ENCODE peak calls at places on chromosomes 2 and 18, in nine cellular contexts. O, G, L, H, W, Y, F, D and N are unnamed samples.

GRCh38 chr2:24970483-24971299 is 1.1 kb downstream of the DNAJC27 start:
- DNase-seq in O (no peak), G (no peak), L (no peak), H (no peak), W (peak), Y (no peak), F (no peak), D (no peak), N (no peak)

GRCh38 chr2:36413218-36413617 is 57.6 kb downstream of the CRIM1 start:
- DNase-seq in O (no peak), G (no peak), L (no peak), H (no peak), W (no peak), Y (no peak), F (no peak), D (no peak), N (no peak)

GRCh38 chr2:2012505-2012904 is 268.2 kb upstream of the PXDN start:
- DNase-seq in O (no peak), G (no peak), L (no peak), H (no peak), W (no peak), Y (no peak), F (no peak), D (no peak), N (no peak)

GRCh38 chr2:150876201-150877085 is 385.2 kb downstream of the RBM43 start:
- DNase-seq in O (no peak), G (no peak), L (no peak), H (no peak), W (no peak), Y (no peak), F (no peak), D (no peak), N (no peak)

GRCh38 chr18:51890762-51891161 is 449.2 kb upstream of the DCC start:
- DNase-seq in O (peak), G (no peak), L (no peak), H (no peak), W (no peak), Y (peak), F (no peak), D (no peak), N (peak)

GRCh38 chr2:227214622-227215041 is 50.2 kb downstream of the COL4A3 start:
- DNase-seq in O (no peak), G (no peak), L (no peak), H (no peak), W (no peak), Y (no peak), F (no peak), D (no peak), N (no peak)

GRCh38 chr18:39788395-39788794 is 2166.6 kb upstream of the PIK3C3 start:
- DNase-seq in O (no peak), G (no peak), L (no peak), H (no peak), W (no peak), Y (no peak), F (no peak), D (no peak), N (no peak)

GRCh38 chr2:232537079-232537478 is 2.4 kb upstream of the CHRNG start:
- DNase-seq in O (no peak), G (peak), L (no peak), H (no peak), W (peak), Y (no peak), F (peak), D (peak), N (no peak)

GRCh38 chr2:150526827-150527226 is 39.4 kb upstream of the RND3 start:
- DNase-seq in O (no peak), G (no peak), L (peak), H (no peak), W (no peak), Y (no peak), F (no peak), D (no peak), N (no peak)

GRCh38 chr2:98771771-98772521 is 41.0 kb upstream of the MGAT4A start:
- DNase-seq in O (no peak), G (no peak), L (no peak), H (peak), W (no peak), Y (no peak), F (no peak), D (peak), N (no peak)

GRCh38 chr2:58107803-58108710 is 61.5 kb downstream of the VRK2 start:
- DNase-seq in O (no peak), G (no peak), L (peak), H (no peak), W (no peak), Y (no peak), F (no peak), D (no peak), N (no peak)

GRCh38 chr18:13103366-13103765 is 112.2 kb downstream of the CEP192 start:
- DNase-seq in O (no peak), G (no peak), L (peak), H (no peak), W (no peak), Y (no peak), F (no peak), D (no peak), N (no peak)

GRCh38 chr2:144249035-144249637 is 270.8 kb downstream of the ZEB2 start:
- DNase-seq in O (no peak), G (no peak), L (no peak), H (no peak), W (no peak), Y (no peak), F (no peak), D (no peak), N (no peak)

GRCh38 chr18:27803957-27804356 is 373.0 kb downstream of the CDH2 start:
- DNase-seq in O (no peak), G (no peak), L (no peak), H (no peak), W (no peak), Y (no peak), F (no peak), D (no peak), N (no peak)

GRCh38 chr2:38184964-38185603 is 109.1 kb upstream of the CYP1B1 start:
- DNase-seq in O (no peak), G (no peak), L (no peak), H (no peak), W (no peak), Y (no peak), F (no peak), D (no peak), N (no peak)

GRCh38 chr2:239696559-239697207 is 295.9 kb upstream of the HDAC4 start:
- DNase-seq in O (no peak), G (no peak), L (no peak), H (peak), W (no peak), Y (no peak), F (peak), D (no peak), N (no peak)

GRCh38 chr2:117853873-117854272 is 39.4 kb downstream of the DDX18 start:
- DNase-seq in O (no peak), G (no peak), L (no peak), H (no peak), W (no peak), Y (no peak), F (no peak), D (no peak), N (no peak)

GRCh38 chr18:63161032-63161727 is 158.4 kb downstream of the BCL2 start:
- DNase-seq in O (no peak), G (no peak), L (no peak), H (no peak), W (no peak), Y (no peak), F (no peak), D (no peak), N (no peak)

DNA sequence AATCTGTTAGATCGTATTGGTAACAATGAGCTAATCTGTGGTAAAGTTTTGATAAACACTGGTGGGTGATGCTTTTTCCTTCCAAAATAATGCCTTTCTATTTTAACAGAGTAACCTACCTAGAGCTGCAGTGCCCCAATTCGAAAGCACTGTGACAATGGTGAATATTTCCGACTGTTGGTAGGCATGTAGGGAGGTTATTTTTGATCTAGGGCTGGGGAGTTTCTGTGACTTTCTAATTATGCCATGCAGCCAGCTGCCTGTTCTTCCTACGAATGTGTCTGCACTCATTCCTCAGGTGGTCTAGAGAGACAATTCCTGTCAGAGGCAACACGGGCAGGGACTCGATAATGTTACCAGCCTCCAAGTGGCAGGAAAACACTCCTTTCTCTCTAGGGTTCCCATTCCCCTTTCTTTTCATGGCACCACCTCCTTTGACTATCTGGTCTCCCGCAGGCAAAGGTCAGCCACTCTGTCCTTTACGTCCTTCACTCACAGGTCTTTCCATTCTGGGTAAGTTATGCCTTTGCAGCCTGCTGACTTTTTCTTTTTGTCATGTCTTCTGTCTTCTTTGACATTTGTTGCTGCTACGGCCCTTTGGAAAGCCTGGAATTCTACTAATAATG is 167.2 kb upstream of the MGAT5 start:
- DNase-seq in O (no peak), G (no peak), L (no peak), H (no peak), W (no peak), Y (no peak), F (no peak), D (no peak), N (no peak)
- H3K4me3 ChIP-seq in O (no peak), G (no peak), L (no peak), H (no peak), W (no peak), Y (no peak), F (no peak), D (no peak), N (no peak)

GRCh38 chr2:241478166-241478565 is 30.2 kb downstream of the STK25 start:
- DNase-seq in O (no peak), G (no peak), L (no peak), H (no peak), W (no peak), Y (no peak), F (no peak), D (peak), N (no peak)
- TF ChIP-seq POLR2A in O (no peak), G (no peak), L (no peak), H (no peak), W (no peak), Y (no peak), F (no peak), D (no peak), N (no peak)

DNA sequence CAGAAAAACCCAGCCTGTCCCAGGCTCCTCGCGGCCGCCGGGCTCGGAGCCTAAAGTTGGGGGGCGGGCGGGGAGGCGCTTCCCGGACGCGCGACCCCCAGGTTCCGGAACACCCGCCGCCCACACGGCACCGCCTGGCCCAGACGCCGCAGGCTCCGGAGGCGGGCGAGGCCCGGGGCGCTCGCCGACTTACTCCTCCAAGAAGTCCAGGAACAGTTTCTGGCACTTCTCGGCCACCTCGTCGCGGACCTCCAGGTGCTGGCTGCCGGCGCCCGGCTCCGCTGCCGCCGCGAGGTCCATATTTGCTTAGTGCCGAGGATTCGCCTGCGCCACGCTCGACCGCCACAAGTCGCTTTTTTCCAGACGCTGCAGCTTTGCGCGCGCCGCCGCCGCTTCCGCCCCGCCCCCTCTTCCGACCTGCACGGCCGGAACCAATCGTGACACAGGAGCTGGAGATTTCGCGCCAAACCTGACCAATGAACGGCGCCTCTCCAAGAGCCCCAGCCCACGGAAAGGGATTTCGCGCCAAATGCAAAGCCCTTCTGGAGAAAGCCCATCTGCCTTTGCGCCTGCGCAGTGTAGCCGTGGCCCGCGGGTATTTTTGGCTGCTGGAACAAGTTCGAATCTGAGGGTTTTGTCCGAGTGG is at the start of gene MCM6:
- DNase-seq in O (peak), G (peak), L (peak), H (peak), W (peak), Y (peak), F (peak), D (peak), N (peak)
- TF ChIP-seq POLR2AphosphoS5 in O (peak), G (peak), L (peak), H (peak), W (peak), Y (peak), F (no peak), D (peak), N (no peak)

GRCh38 chr2:214808961-214809750 is at the start of gene BARD1:
- DNase-seq in O (peak), G (peak), L (peak), H (no peak), W (peak), Y (peak), F (no peak), D (peak), N (no peak)

GRCh38 chr2:214808481-214808931 is 977 bp downstream of the BARD1 start:
- DNase-seq in O (no peak), G (no peak), L (no peak), H (no peak), W (no peak), Y (no peak), F (no peak), D (no peak), N (no peak)

GRCh38 chr2:214809751-214810564 is 475 bp upstream of the BARD1 start:
- DNase-seq in O (peak), G (peak), L (peak), H (peak), W (peak), Y (peak), F (peak), D (peak), N (peak)

GRCh38 chr2:214816135-214816534 is 6.7 kb upstream of the BARD1 start:
- DNase-seq in O (no peak), G (no peak), L (no peak), H (no peak), W (no peak), Y (no peak), F (no peak), D (no peak), N (no peak)

GRCh38 chr2:214810670-214811069 is 1.2 kb upstream of the BARD1 start:
- DNase-seq in O (no peak), G (peak), L (no peak), H (no peak), W (no peak), Y (peak), F (no peak), D (peak), N (no peak)
- H3K4me3 ChIP-seq in O (peak), G (peak), L (peak), H (peak), W (peak), Y (peak), F (peak), D (peak), N (peak)

DNA sequence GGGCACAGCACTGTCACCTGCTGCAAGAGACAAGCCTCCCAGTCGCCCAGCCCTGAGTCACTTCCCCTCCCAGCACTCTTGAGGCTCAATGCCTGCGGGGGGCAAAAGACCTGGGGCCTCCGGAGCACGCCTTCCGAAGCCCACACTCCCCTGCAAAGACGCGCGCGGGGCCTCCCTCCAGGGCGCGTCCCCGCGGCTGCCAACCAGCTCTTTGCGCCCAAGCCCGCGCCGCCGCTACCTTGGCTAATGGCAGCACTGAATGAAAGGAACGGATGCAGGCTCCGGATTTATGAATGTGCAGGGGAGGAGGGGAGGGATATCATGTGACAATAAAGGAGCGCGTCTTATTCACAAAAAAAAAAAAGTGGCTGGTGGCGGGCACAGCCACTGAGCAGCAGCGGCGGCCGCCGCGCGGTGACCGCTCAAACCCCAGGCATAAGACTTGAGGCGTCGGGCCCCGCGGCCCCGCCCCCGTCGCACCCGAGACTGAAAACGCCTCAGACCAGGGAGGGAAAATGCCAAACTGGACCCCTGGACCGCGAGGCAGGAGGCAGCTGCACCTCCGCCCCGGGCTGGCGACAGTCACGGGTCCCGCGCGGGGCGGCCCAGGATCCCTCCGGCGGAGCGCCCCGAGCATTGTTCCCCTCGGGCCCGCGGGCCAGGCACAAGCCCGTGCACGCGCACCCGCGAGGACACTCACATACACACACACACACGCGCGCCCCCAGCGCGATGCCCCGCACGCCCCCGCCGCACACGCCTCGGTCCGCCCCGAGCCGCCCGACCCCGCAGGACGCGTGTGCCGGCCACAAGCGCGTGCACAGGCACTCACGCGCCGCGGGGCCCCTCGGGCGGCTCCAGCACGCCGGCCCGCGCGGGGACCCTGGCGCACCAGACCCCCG is 1.6 kb downstream of the SPRED2 start:
- DNase-seq in O (peak), G (peak), L (peak), H (no peak), W (peak), Y (peak), F (peak), D (peak), N (peak)
- TF ChIP-seq POLR2A in O (no peak), G (peak), L (peak), H (no peak), W (no peak), Y (peak), F (no peak), D (no peak), N (no peak)

GRCh38 chr2:18598848-18599484 is 9.6 kb upstream of the NT5C1B start:
- DNase-seq in O (no peak), G (no peak), L (no peak), H (no peak), W (no peak), Y (no peak), F (no peak), D (no peak), N (no peak)

GRCh38 chr2:18599509-18600254 is 10.3 kb upstream of the NT5C1B start:
- DNase-seq in O (no peak), G (no peak), L (no peak), H (no peak), W (no peak), Y (no peak), F (no peak), D (no peak), N (no peak)

GRCh38 chr2:18597618-18598017 is 8.2 kb upstream of the NT5C1B start:
- DNase-seq in O (no peak), G (no peak), L (no peak), H (no peak), W (no peak), Y (no peak), F (no peak), D (no peak), N (no peak)

GRCh38 chr2:18596993-18597392 is 7.6 kb upstream of the NT5C1B start:
- DNase-seq in O (no peak), G (no peak), L (no peak), H (no peak), W (no peak), Y (no peak), F (no peak), D (no peak), N (no peak)

GRCh38 chr2:18600255-18600613 is 10.9 kb upstream of the NT5C1B start:
- DNase-seq in O (no peak), G (no peak), L (no peak), H (no peak), W (no peak), Y (no peak), F (no peak), D (no peak), N (no peak)
- TF ChIP-seq POLR2AphosphoS5 in O (no peak), G (no peak), L (no peak), H (no peak), W (no peak), Y (no peak), F (no peak), D (no peak), N (no peak)

DNA sequence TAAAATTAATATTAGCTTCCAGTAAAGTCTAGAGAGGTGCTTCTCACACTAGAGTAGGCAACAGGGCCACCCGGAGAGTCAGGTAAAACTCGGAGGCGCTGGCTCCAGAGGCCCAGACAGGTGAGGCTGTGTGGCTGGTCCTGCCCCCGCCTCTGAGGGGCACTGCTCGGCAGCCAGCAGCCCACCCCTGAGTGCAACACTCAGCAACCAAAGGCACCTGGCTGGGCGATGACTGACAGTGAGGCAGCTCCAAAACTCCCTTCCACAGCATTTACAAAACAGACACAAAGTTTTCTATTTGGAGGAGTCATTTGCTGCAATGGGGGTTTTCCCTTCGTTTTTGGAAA is 138.8 kb upstream of the ID2 start:
- DNase-seq in O (no peak), G (no peak), L (no peak), H (no peak), W (no peak), Y (no peak), F (peak), D (peak), N (no peak)
- H3K4me3 ChIP-seq in O (no peak), G (no peak), L (no peak), H (no peak), W (no peak), Y (no peak), F (no peak), D (no peak), N (no peak)